ENCODE peak calls at places on chromosomes 12 and 14, in four cellular contexts. Y, O, I and C are unnamed samples.

GRCh38 chr14:73465833-73466532 is 7.6 kb upstream of the NUMB start:
- DNase-seq in Y (no peak), O (no peak), I (no peak), C (no peak)

GRCh38 chr12:7155471-7156034 is 25.4 kb downstream of the CLSTN3 start:
- DNase-seq in Y (no peak), O (no peak), I (no peak), C (peak; percentile 83)

GRCh38 chr14:22820731-22821130 is 5.5 kb upstream of the SLC7A7 start:
- DNase-seq in Y (no peak), O (no peak), I (no peak), C (peak; percentile 49)

GRCh38 chr12:52010692-52011601 is 4.2 kb downstream of the TAMALIN start:
- DNase-seq in Y (no peak), O (no peak), I (no peak), C (no peak)

GRCh38 chr14:33800735-33801163 is 150.1 kb downstream of the EGLN3 start:
- DNase-seq in Y (no peak), O (no peak), I (no peak), C (no peak)

GRCh38 chr12:47039079-47039478 is 40.3 kb upstream of the PCED1B start:
- DNase-seq in Y (no peak), O (no peak), I (no peak), C (no peak)

GRCh38 chr14:92657457-92658142 is 90.8 kb downstream of the LGMN start:
- DNase-seq in Y (no peak), O (no peak), I (no peak), C (no peak)

GRCh38 chr12:79071498-79071897 is 206.9 kb downstream of the SYT1 start:
- DNase-seq in Y (no peak), O (no peak), I (no peak), C (no peak)

GRCh38 chr12:117013726-117014125 is 85.5 kb downstream of the TESC start:
- DNase-seq in Y (peak; percentile 12), O (no peak), I (no peak), C (no peak)

GRCh38 chr12:64976131-64976530 is 145.0 kb downstream of the WIF1 start:
- DNase-seq in Y (peak; percentile 23), O (no peak), I (no peak), C (peak; percentile 33)

GRCh38 chr14:35534884-35535793 is 1.2 kb downstream of the INSM2 start:
- DNase-seq in Y (peak; percentile 63), O (peak; percentile 53), I (peak; percentile 24), C (peak; percentile 52)

GRCh38 chr14:99568567-99569560 is 35.1 kb downstream of the CCDC85C start:
- DNase-seq in Y (peak; percentile 54), O (no peak), I (no peak), C (peak; percentile 58)

GRCh38 chr12:93526786-93527428 is 45.6 kb upstream of the SOCS2 start:
- DNase-seq in Y (peak; percentile 91), O (no peak), I (peak; percentile 85), C (peak; percentile 67)

GRCh38 chr14:83470959-83471358 is 1937.3 kb upstream of the SEL1L start:
- DNase-seq in Y (no peak), O (no peak), I (no peak), C (no peak)

GRCh38 chr14:81157431-81157830 is 63.3 kb downstream of the GTF2A1 start:
- DNase-seq in Y (no peak), O (no peak), I (no peak), C (no peak)

GRCh38 chr12:53755451-53756290 is 3.9 kb upstream of the CISTR start:
- DNase-seq in Y (no peak), O (no peak), I (no peak), C (no peak)

GRCh38 chr12:51343201-51343600 is 3.3 kb downstream of the CELA1 start:
- DNase-seq in Y (no peak), O (no peak), I (no peak), C (no peak)

GRCh38 chr12:100427078-100427477 is 46.6 kb upstream of the NR1H4 start:
- DNase-seq in Y (peak; percentile 71), O (no peak), I (no peak), C (peak; percentile 67)

GRCh38 chr12:49068879-49069506 is 786 bp downstream of the RHEBL1 start:
- DNase-seq in Y (no peak), O (no peak), I (no peak), C (no peak)

GRCh38 chr12:77923882-77924281 is 93.2 kb downstream of the NAV3 start:
- DNase-seq in Y (peak; percentile 21), O (no peak), I (no peak), C (no peak)

GRCh38 chr14:21521526-21521925 is 4.6 kb downstream of the SALL2 start:
- DNase-seq in Y (no peak), O (no peak), I (no peak), C (peak; percentile 13)

DNA sequence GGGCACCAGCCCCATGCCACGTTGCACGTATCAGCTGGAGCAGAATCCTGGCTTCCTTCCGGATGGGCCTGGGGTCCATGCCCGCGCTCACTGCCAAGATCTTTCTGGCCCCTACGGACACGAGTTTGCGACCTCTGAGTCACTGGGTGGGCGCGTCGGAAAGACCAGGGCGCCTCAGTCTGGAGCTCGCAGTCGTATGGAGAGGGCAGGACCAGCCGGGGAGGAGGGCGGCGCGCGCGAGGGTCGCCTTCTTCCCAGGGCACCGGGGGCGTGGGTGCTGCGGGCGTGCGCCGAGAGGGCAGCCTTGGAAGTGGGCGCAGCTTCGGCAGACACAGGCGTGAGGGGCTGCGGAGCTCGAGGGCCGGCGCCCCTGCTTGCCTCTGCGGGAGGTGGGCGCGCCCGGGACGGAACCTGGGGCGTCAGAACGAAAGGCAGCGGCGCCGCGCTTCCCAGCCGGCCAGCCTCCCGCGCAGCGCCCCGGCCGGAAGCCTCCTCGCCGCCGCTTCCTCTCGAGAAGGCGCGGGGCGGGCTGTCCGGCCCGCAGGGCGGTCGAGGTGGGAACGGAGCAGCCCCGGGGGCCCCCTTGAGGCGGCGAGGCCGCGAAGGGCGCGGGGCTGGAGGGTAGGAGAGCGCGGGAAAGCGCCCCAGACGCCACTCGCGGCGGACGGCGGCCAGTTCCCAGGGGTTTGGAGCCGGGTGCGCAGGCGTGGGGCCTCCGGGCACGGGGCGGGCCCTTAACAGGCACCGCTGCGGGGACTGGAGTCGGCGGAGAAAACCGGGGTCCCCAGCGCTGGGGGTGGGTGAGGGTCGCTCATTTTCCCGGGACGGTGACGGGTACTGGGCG is at the start of gene ARL6IP4:
- DNase-seq in Y (peak; percentile 61), O (peak; percentile 61), I (no peak), C (peak; percentile 56)
- TF ChIP-seq CTCF in Y (no peak), O (no peak), I (no peak), C (no peak)

DNA sequence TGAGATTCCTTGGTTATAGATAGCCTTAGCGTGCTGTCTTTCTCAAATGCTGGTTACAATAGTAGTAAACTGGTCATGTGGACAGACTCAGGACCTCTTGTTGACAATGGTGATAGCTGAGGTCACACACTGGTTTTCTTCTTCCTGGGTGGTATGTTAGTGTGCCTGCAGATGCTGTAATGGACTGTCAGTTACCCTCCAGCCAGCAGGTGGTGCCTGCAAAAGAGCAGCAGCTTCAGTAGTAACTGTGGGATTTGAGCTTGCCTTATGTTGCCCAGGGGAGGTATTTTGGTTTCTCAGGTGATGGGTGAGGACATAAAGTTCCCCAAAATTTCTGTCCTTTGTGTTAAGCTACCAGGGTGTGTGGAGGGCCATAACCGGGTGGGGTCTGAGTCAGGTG is 33.7 kb upstream of the SCAF11 start:
- DNase-seq in Y (no peak), O (no peak), I (no peak), C (no peak)
- TF ChIP-seq CTCF in Y (no peak), O (no peak), I (no peak), C (no peak)

GRCh38 chr12:91186189-91186588 is 3.6 kb upstream of the DCN start:
- DNase-seq in Y (no peak), O (no peak), I (no peak), C (no peak)

GRCh38 chr12:91185437-91185836 is 2.8 kb upstream of the DCN start:
- DNase-seq in Y (no peak), O (no peak), I (no peak), C (no peak)

GRCh38 chr12:91191516-91192111 is 9.0 kb upstream of the DCN start:
- DNase-seq in Y (no peak), O (no peak), I (no peak), C (no peak)

GRCh38 chr12:91194500-91194899 is 11.9 kb upstream of the DCN start:
- DNase-seq in Y (peak; percentile 35), O (no peak), I (no peak), C (no peak)

DNA sequence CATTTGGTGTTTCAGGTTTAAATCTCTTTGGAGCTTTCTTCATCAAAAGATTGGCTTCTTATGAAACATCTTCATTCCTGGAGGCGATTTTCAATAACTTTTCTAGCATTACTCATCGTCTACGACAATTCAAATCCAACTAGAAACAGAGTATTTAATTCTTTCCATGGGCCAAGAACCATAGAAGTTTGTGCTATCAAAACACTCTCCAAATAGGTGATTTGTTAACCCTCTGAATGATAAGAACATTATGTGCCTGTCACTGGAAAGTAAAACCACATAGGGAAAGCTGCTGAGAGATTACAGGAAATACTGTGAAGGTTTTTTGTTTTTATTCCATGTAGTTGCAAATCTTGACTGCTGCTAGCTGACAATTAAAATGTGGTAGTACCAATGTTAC is 6.9 kb upstream of the DCN start:
- DNase-seq in Y (peak; percentile 78), O (no peak), I (no peak), C (peak; percentile 57)
- TF ChIP-seq CTCF in Y (no peak), O (no peak), I (no peak), C (no peak)

DNA sequence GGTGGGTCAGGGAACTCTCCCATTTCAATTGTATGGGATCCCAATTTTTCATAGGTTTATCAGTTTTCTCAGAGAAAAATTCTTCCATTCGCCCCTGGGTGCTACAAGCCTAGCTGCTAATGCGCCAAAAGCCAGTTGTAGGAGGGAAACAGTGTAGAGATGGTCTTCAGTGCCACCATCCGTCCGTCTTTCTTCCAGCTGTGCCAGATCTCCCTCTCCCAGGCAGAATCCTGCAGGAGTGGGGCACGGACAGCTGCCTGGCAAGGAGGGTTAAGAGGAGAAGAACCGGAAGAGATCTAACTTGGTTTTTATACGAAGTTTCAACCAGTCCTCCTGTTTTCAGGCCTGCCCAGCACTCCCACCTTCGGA is 38.9 kb upstream of the FUT8 start:
- DNase-seq in Y (no peak), O (no peak), I (no peak), C (no peak)
- TF ChIP-seq CTCF in Y (no peak), O (no peak), I (no peak), C (no peak)